ENCODE peak calls at places on chromosomes 2 and 18, in ten cellular contexts. B, U, L, G, M, T, N, V, S and J are unnamed samples. For H3K36me3 and H3K9me3, the result is how much of the 10 kb centered on the place peaks cover.

GRCh38 chr2:241901018-241901380 is 31.5 kb downstream of the RTP5 start:
- DNase-seq in B (no peak), U (no peak), L (no peak), G (no peak), M (peak), T (no peak), N (peak), V (no peak), S (no peak), J (no peak)

GRCh38 chr2:67544286-67544685 is 147.2 kb downstream of the ETAA1 start:
- DNase-seq in B (no peak), U (no peak), L (no peak), G (no peak), M (no peak), T (no peak), N (no peak), V (no peak), S (no peak), J (no peak)

GRCh38 chr2:216110620-216111019 is 1.5 kb downstream of the XRCC5 start:
- DNase-seq in B (no peak), U (no peak), L (no peak), G (no peak), M (no peak), T (peak), N (no peak), V (no peak), S (no peak), J (no peak)

GRCh38 chr2:45127321-45127720 is 118.1 kb upstream of the SIX2 start:
- DNase-seq in B (no peak), U (no peak), L (no peak), G (no peak), M (no peak), T (no peak), N (no peak), V (no peak), S (no peak), J (no peak)

GRCh38 chr2:142170847-142171246 is 40.0 kb upstream of the LRP1B start:
- DNase-seq in B (no peak), U (no peak), L (no peak), G (no peak), M (no peak), T (no peak), N (no peak), V (no peak), S (no peak), J (no peak)

GRCh38 chr2:212097001-212097400 is 441.6 kb downstream of the ERBB4 start:
- DNase-seq in B (no peak), U (no peak), L (no peak), G (no peak), M (no peak), T (no peak), N (no peak), V (no peak), S (no peak), J (no peak)

GRCh38 chr2:149375801-149376349 is 45.5 kb downstream of the LYPD6 start:
- DNase-seq in B (no peak), U (no peak), L (no peak), G (no peak), M (no peak), T (peak), N (no peak), V (peak), S (no peak), J (no peak)

GRCh38 chr2:96552284-96553175 is 16.0 kb downstream of the ARID5A start:
- DNase-seq in B (no peak), U (no peak), L (no peak), G (no peak), M (no peak), T (no peak), N (peak), V (no peak), S (no peak), J (no peak)

GRCh38 chr2:234841321-234842015 is 110.3 kb upstream of the SH3BP4 start:
- DNase-seq in B (no peak), U (no peak), L (no peak), G (no peak), M (no peak), T (peak), N (no peak), V (no peak), S (no peak), J (no peak)

GRCh38 chr18:51290864-51291263 is 93.4 kb upstream of the MEX3C start:
- DNase-seq in B (no peak), U (no peak), L (no peak), G (no peak), M (no peak), T (peak), N (no peak), V (no peak), S (no peak), J (no peak)

GRCh38 chr18:24799720-24800119 is 339.3 kb downstream of the HRH4 start:
- DNase-seq in B (no peak), U (no peak), L (no peak), G (no peak), M (no peak), T (no peak), N (no peak), V (no peak), S (no peak), J (no peak)

GRCh38 chr18:10410472-10411300 is 43.7 kb upstream of the APCDD1 start:
- DNase-seq in B (no peak), U (no peak), L (no peak), G (no peak), M (no peak), T (no peak), N (peak), V (no peak), S (no peak), J (no peak)

GRCh38 chr2:146734791-146735190 is 1110.0 kb upstream of the ACVR2A start:
- DNase-seq in B (no peak), U (no peak), L (no peak), G (no peak), M (no peak), T (no peak), N (no peak), V (no peak), S (no peak), J (no peak)

GRCh38 chr2:111068435-111069058 is 52.2 kb upstream of the BCL2L11 start:
- DNase-seq in B (no peak), U (no peak), L (peak), G (no peak), M (no peak), T (no peak), N (peak), V (no peak), S (no peak), J (no peak)

DNA sequence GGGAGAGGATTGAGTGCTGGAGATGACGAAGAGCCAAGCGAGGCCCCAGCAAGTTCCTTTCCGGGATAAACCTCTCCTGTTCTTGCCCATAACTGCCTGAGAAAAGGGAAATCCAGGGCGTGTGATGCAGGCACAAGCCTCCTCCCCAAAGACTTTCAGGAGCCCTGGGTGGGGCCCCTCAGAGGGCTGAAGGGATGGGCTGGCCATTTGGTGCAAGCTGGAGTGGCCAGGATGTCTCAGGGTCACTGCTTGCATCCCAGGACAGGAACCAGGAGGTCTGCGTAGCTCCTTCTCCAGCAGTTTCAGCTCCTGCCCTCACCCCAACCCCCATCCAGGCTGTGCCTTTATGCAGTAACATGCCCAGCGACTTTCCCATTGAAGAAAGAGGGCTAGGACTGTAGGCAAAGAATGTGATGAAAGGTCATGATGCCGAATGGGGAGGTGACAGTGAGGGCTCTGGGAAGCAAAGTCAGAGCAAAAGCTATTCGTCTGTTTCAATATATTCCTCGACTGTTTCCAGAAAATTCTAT is 80.2 kb downstream of the PXDN start:
- DNase-seq in B (no peak), U (no peak), L (no peak), G (peak), M (no peak), T (no peak), N (peak), V (no peak), S (no peak), J (no peak)
- H3K36me3 ChIP-seq in B (under half), U (under half), L (under half), G (under half), M (half or more), T (under half), N (half or more), V (under half), S (half or more), J (under half)

GRCh38 chr18:58866261-58867232 is 1.9 kb downstream of the ZNF532 start:
- DNase-seq in B (no peak), U (no peak), L (no peak), G (no peak), M (no peak), T (no peak), N (peak), V (no peak), S (peak), J (no peak)

GRCh38 chr18:58868440-58868839 is 3.8 kb downstream of the ZNF532 start:
- DNase-seq in B (no peak), U (no peak), L (no peak), G (no peak), M (no peak), T (no peak), N (no peak), V (no peak), S (peak), J (no peak)

GRCh38 chr18:58865009-58865345 is 300 bp downstream of the ZNF532 start:
- DNase-seq in B (no peak), U (no peak), L (no peak), G (no peak), M (no peak), T (no peak), N (no peak), V (no peak), S (no peak), J (no peak)

GRCh38 chr18:58865714-58866113 is 1.0 kb downstream of the ZNF532 start:
- DNase-seq in B (no peak), U (no peak), L (no peak), G (no peak), M (no peak), T (peak), N (peak), V (no peak), S (peak), J (no peak)

GRCh38 chr18:58867281-58867961 is 2.7 kb downstream of the ZNF532 start:
- DNase-seq in B (no peak), U (peak), L (no peak), G (no peak), M (no peak), T (peak), N (peak), V (no peak), S (peak), J (no peak)
- H3K4me3 ChIP-seq in B (no peak), U (peak), L (no peak), G (no peak), M (no peak), T (peak), N (peak), V (no peak), S (peak), J (no peak)

GRCh38 chr2:74001121-74001520 is 16.4 kb downstream of the TET3 start:
- DNase-seq in B (no peak), U (no peak), L (no peak), G (no peak), M (peak), T (peak), N (no peak), V (no peak), S (peak), J (no peak)
- H3K9me3 ChIP-seq in B (under half), U (under half), L (under half), G (under half), M (under half), T (under half), N (under half), V (under half), S (under half), J (under half)

GRCh38 chr2:218540015-218540414 is 28.1 kb downstream of the USP37 start:
- DNase-seq in B (no peak), U (no peak), L (no peak), G (no peak), M (no peak), T (peak), N (no peak), V (no peak), S (no peak), J (no peak)

DNA sequence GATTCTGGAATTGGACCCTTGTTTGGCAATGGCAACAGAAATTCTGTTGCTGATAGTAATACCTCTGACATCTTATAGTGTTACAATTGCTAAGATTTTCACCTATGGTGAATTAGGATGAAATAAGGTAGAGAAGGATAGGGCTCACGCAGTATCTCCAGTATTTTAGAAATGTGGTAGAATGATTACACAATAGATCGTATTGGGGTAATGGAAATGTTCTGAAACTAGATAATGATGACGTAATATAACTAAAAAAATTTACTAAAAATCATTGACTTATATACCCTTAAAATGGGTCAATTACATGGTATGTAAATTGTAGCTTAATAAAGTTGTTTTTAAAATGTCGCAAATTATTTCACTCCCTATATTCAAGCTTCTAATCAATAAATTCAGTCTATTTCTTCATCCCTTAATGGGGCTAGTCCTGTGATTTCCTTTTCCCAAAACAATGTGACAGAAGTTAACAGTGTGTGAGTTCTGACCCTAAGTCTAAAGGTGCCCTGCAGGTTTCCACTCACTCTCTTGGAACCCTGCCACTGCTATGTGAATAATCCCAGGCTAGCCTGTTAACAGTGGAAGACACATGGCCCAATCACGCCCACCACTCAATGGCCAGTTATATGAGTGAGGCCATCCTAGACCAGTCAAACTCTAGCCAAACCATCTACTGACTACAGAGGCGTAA is 31.2 kb downstream of the USP37 start:
- DNase-seq in B (no peak), U (no peak), L (no peak), G (no peak), M (no peak), T (peak), N (no peak), V (no peak), S (no peak), J (no peak)
- H3K36me3 ChIP-seq in B (under half), U (under half), L (under half), G (under half), M (half or more), T (under half), N (half or more), V (under half), S (half or more), J (under half)

GRCh38 chr2:30234180-30234971 is 3.0 kb downstream of the LBH start:
- DNase-seq in B (peak), U (no peak), L (no peak), G (no peak), M (no peak), T (peak), N (peak), V (no peak), S (peak), J (peak)
- H3K4me3 ChIP-seq in B (peak), U (no peak), L (no peak), G (peak), M (peak), T (peak), N (peak), V (no peak), S (peak), J (peak)

GRCh38 chr18:78492813-78493371 is 486.7 kb upstream of the SALL3 start:
- DNase-seq in B (no peak), U (no peak), L (no peak), G (no peak), M (no peak), T (no peak), N (no peak), V (no peak), S (no peak), J (no peak)

GRCh38 chr18:78495550-78495949 is 484.1 kb upstream of the SALL3 start:
- DNase-seq in B (no peak), U (no peak), L (no peak), G (no peak), M (no peak), T (no peak), N (no peak), V (no peak), S (no peak), J (no peak)

GRCh38 chr18:78494204-78494603 is 485.4 kb upstream of the SALL3 start:
- DNase-seq in B (no peak), U (no peak), L (no peak), G (no peak), M (no peak), T (peak), N (no peak), V (no peak), S (no peak), J (no peak)

GRCh38 chr18:78496095-78496494 is 483.5 kb upstream of the SALL3 start:
- DNase-seq in B (no peak), U (no peak), L (no peak), G (no peak), M (no peak), T (no peak), N (no peak), V (no peak), S (no peak), J (no peak)

GRCh38 chr18:78494686-78495085 is 484.9 kb upstream of the SALL3 start:
- DNase-seq in B (no peak), U (no peak), L (no peak), G (no peak), M (no peak), T (no peak), N (no peak), V (no peak), S (no peak), J (no peak)
- H3K9me3 ChIP-seq in B (under half), U (under half), L (under half), G (under half), M (under half), T (under half), N (under half), V (under half), S (under half), J (under half)

GRCh38 chr18:26085056-26085455 is 5.4 kb downstream of the SS18 start:
- DNase-seq in B (no peak), U (no peak), L (no peak), G (no peak), M (no peak), T (no peak), N (no peak), V (no peak), S (no peak), J (no peak)

GRCh38 chr18:26086959-26087358 is 3.5 kb downstream of the SS18 start:
- DNase-seq in B (no peak), U (no peak), L (no peak), G (no peak), M (no peak), T (no peak), N (no peak), V (no peak), S (no peak), J (no peak)

GRCh38 chr18:26082475-26082874 is 7.9 kb downstream of the SS18 start:
- DNase-seq in B (no peak), U (no peak), L (no peak), G (no peak), M (no peak), T (peak), N (no peak), V (no peak), S (no peak), J (no peak)

GRCh38 chr18:26088482-26088881 is 1.9 kb downstream of the SS18 start:
- DNase-seq in B (no peak), U (no peak), L (no peak), G (no peak), M (no peak), T (peak), N (no peak), V (no peak), S (no peak), J (no peak)

GRCh38 chr18:26083099-26083498 is 7.3 kb downstream of the SS18 start:
- DNase-seq in B (no peak), U (no peak), L (no peak), G (no peak), M (no peak), T (no peak), N (no peak), V (no peak), S (no peak), J (no peak)
- H3K36me3 ChIP-seq in B (under half), U (under half), L (under half), G (under half), M (half or more), T (half or more), N (half or more), V (under half), S (under half), J (under half)

GRCh38 chr2:131104487-131105155 is 515 bp upstream of the PLEKHB2 start:
- DNase-seq in B (peak), U (no peak), L (peak), G (no peak), M (peak), T (peak), N (no peak), V (no peak), S (peak), J (peak)
- H3K4me3 ChIP-seq in B (peak), U (peak), L (peak), G (peak), M (peak), T (peak), N (peak), V (peak), S (peak), J (peak)

GRCh38 chr2:204977914-204978313 is 432.6 kb downstream of the PARD3B start:
- DNase-seq in B (no peak), U (peak), L (no peak), G (no peak), M (no peak), T (no peak), N (peak), V (no peak), S (no peak), J (no peak)
- H3K9me3 ChIP-seq in B (under half), U (under half), L (under half), G (under half), M (under half), T (under half), N (under half), V (under half), S (under half), J (under half)

GRCh38 chr2:26191316-26192159 is 18.6 kb downstream of the GAREM2 start:
- DNase-seq in B (no peak), U (no peak), L (no peak), G (no peak), M (no peak), T (no peak), N (peak), V (no peak), S (no peak), J (no peak)

GRCh38 chr2:26189123-26189522 is 16.2 kb downstream of the GAREM2 start:
- DNase-seq in B (no peak), U (no peak), L (no peak), G (no peak), M (no peak), T (no peak), N (no peak), V (no peak), S (no peak), J (no peak)

GRCh38 chr2:26189751-26190150 is 16.9 kb downstream of the GAREM2 start:
- DNase-seq in B (no peak), U (no peak), L (no peak), G (no peak), M (no peak), T (no peak), N (no peak), V (no peak), S (no peak), J (no peak)

GRCh38 chr2:26187537-26188104 is 14.7 kb downstream of the GAREM2 start:
- DNase-seq in B (no peak), U (no peak), L (no peak), G (peak), M (no peak), T (no peak), N (peak), V (no peak), S (no peak), J (no peak)

DNA sequence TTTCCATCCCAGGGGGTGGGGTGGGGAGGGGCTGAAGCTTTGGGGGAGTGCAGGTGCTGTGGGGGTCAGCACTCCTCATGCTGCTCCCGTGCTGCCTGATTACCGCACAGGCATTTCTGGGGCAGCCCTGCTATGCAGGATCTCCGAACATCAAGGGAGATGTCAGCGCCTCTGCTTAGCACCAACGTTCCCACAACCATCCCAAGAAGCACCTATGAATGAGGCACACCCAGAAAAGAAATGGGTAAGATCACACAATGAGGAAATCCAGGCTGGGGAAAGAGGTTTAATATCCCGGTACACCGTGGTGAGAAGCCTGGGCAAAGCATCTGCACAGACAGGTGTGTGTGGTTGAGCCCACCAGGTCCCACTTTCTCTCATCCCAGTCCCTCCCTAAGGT is 17.5 kb downstream of the GAREM2 start:
- DNase-seq in B (no peak), U (no peak), L (no peak), G (no peak), M (no peak), T (no peak), N (no peak), V (no peak), S (no peak), J (no peak)
- H3K36me3 ChIP-seq in B (under half), U (under half), L (under half), G (under half), M (half or more), T (under half), N (half or more), V (half or more), S (under half), J (under half)